ENCODE peak calls at places on chromosomes 1 and 21, in ten cellular contexts. One of them, this sample, is unnamed.

GRCh38 chr21:37505963-37506362 is 139.4 kb downstream of the DYRK1A start:
- DNase-seq in epithelial cell of esophagus: no peak
- DNase-seq in AG09319: no peak
- DNase-seq in brain microvascular endothelial cell: no peak
- DNase-seq in A673: no peak
- DNase-seq in tibial artery: no peak
- DNase-seq in stomach: no peak
- DNase-seq in tibial nerve: no peak
- DNase-seq in OCI-LY7: no peak
- DNase-seq in cardiac muscle cell: no peak
- DNase-seq in this sample: no peak

GRCh38 chr1:15749399-15750291 is 7.3 kb downstream of the TMEM82 start:
- DNase-seq in epithelial cell of esophagus: peak
- DNase-seq in AG09319: no peak
- DNase-seq in brain microvascular endothelial cell: no peak
- DNase-seq in A673: no peak
- DNase-seq in tibial artery: peak
- DNase-seq in stomach: no peak
- DNase-seq in tibial nerve: no peak
- DNase-seq in OCI-LY7: no peak
- DNase-seq in cardiac muscle cell: no peak
- DNase-seq in this sample: no peak

GRCh38 chr1:71667224-71667623 is 586.4 kb upstream of the ZRANB2 start:
- DNase-seq in epithelial cell of esophagus: peak
- DNase-seq in AG09319: peak
- DNase-seq in brain microvascular endothelial cell: no peak
- DNase-seq in A673: peak
- DNase-seq in tibial artery: no peak
- DNase-seq in stomach: no peak
- DNase-seq in tibial nerve: no peak
- DNase-seq in OCI-LY7: no peak
- DNase-seq in cardiac muscle cell: no peak
- DNase-seq in this sample: no peak

GRCh38 chr1:212328248-212328647 is 43.0 kb downstream of the PPP2R5A start:
- DNase-seq in epithelial cell of esophagus: no peak
- DNase-seq in AG09319: no peak
- DNase-seq in brain microvascular endothelial cell: no peak
- DNase-seq in A673: no peak
- DNase-seq in tibial artery: no peak
- DNase-seq in stomach: no peak
- DNase-seq in tibial nerve: no peak
- DNase-seq in OCI-LY7: no peak
- DNase-seq in cardiac muscle cell: no peak
- DNase-seq in this sample: no peak

GRCh38 chr1:183634429-183635065 is 1.0 kb downstream of the ARPC5 start:
- DNase-seq in epithelial cell of esophagus: no peak
- DNase-seq in AG09319: no peak
- DNase-seq in brain microvascular endothelial cell: no peak
- DNase-seq in A673: no peak
- DNase-seq in tibial artery: no peak
- DNase-seq in stomach: no peak
- DNase-seq in tibial nerve: no peak
- DNase-seq in OCI-LY7: peak
- DNase-seq in cardiac muscle cell: no peak
- DNase-seq in this sample: no peak

GRCh38 chr1:228376651-228377631 is 29.7 kb downstream of the TRIM11 start:
- DNase-seq in epithelial cell of esophagus: no peak
- DNase-seq in AG09319: no peak
- DNase-seq in brain microvascular endothelial cell: no peak
- DNase-seq in A673: no peak
- DNase-seq in tibial artery: peak
- DNase-seq in stomach: no peak
- DNase-seq in tibial nerve: no peak
- DNase-seq in OCI-LY7: no peak
- DNase-seq in cardiac muscle cell: no peak
- DNase-seq in this sample: peak

GRCh38 chr21:40049031-40049958 is 182.1 kb downstream of the PCP4 start:
- DNase-seq in epithelial cell of esophagus: peak
- DNase-seq in AG09319: no peak
- DNase-seq in brain microvascular endothelial cell: no peak
- DNase-seq in A673: no peak
- DNase-seq in tibial artery: peak
- DNase-seq in stomach: no peak
- DNase-seq in tibial nerve: no peak
- DNase-seq in OCI-LY7: no peak
- DNase-seq in cardiac muscle cell: peak
- DNase-seq in this sample: no peak

GRCh38 chr1:165633624-165634023 is 2.6 kb downstream of the MGST3 start:
- DNase-seq in epithelial cell of esophagus: peak
- DNase-seq in AG09319: no peak
- DNase-seq in brain microvascular endothelial cell: no peak
- DNase-seq in A673: peak
- DNase-seq in tibial artery: no peak
- DNase-seq in stomach: no peak
- DNase-seq in tibial nerve: no peak
- DNase-seq in OCI-LY7: peak
- DNase-seq in cardiac muscle cell: no peak
- DNase-seq in this sample: no peak

GRCh38 chr1:938711-939504 is 15.2 kb downstream of the SAMD11 start:
- DNase-seq in epithelial cell of esophagus: no peak
- DNase-seq in AG09319: no peak
- DNase-seq in brain microvascular endothelial cell: no peak
- DNase-seq in A673: no peak
- DNase-seq in tibial artery: no peak
- DNase-seq in stomach: no peak
- DNase-seq in tibial nerve: no peak
- DNase-seq in OCI-LY7: no peak
- DNase-seq in cardiac muscle cell: no peak
- DNase-seq in this sample: no peak

GRCh38 chr1:103461171-103462105 is 64.1 kb upstream of the RNPC3 start:
- DNase-seq in epithelial cell of esophagus: peak
- DNase-seq in AG09319: no peak
- DNase-seq in brain microvascular endothelial cell: no peak
- DNase-seq in A673: peak
- DNase-seq in tibial artery: no peak
- DNase-seq in stomach: no peak
- DNase-seq in tibial nerve: no peak
- DNase-seq in OCI-LY7: peak
- DNase-seq in cardiac muscle cell: peak
- DNase-seq in this sample: no peak

GRCh38 chr21:15282666-15283065 is 217.9 kb upstream of the NRIP1 start:
- DNase-seq in epithelial cell of esophagus: no peak
- DNase-seq in AG09319: no peak
- DNase-seq in brain microvascular endothelial cell: no peak
- DNase-seq in A673: no peak
- DNase-seq in tibial artery: no peak
- DNase-seq in stomach: no peak
- DNase-seq in tibial nerve: no peak
- DNase-seq in OCI-LY7: no peak
- DNase-seq in cardiac muscle cell: no peak
- DNase-seq in this sample: no peak

GRCh38 chr1:160522622-160523345 is at the start of gene SLAMF6:
- DNase-seq in epithelial cell of esophagus: no peak
- DNase-seq in AG09319: no peak
- DNase-seq in brain microvascular endothelial cell: no peak
- DNase-seq in A673: no peak
- DNase-seq in tibial artery: no peak
- DNase-seq in stomach: no peak
- DNase-seq in tibial nerve: no peak
- DNase-seq in OCI-LY7: peak
- DNase-seq in cardiac muscle cell: no peak
- DNase-seq in this sample: no peak

GRCh38 chr1:65027699-65028358 is 61.5 kb upstream of the JAK1 start:
- DNase-seq in epithelial cell of esophagus: peak
- DNase-seq in AG09319: no peak
- DNase-seq in brain microvascular endothelial cell: no peak
- DNase-seq in A673: no peak
- DNase-seq in tibial artery: no peak
- DNase-seq in stomach: peak
- DNase-seq in tibial nerve: no peak
- DNase-seq in OCI-LY7: no peak
- DNase-seq in cardiac muscle cell: no peak
- DNase-seq in this sample: no peak

GRCh38 chr1:204075116-204075636 is 2.3 kb downstream of the SOX13 start:
- DNase-seq in epithelial cell of esophagus: peak
- DNase-seq in AG09319: no peak
- DNase-seq in brain microvascular endothelial cell: no peak
- DNase-seq in A673: no peak
- DNase-seq in tibial artery: peak
- DNase-seq in stomach: peak
- DNase-seq in tibial nerve: no peak
- DNase-seq in OCI-LY7: no peak
- DNase-seq in cardiac muscle cell: peak
- DNase-seq in this sample: no peak

GRCh38 chr1:36137776-36138175 is 11.5 kb downstream of the TRAPPC3 start:
- DNase-seq in epithelial cell of esophagus: no peak
- DNase-seq in AG09319: no peak
- DNase-seq in brain microvascular endothelial cell: no peak
- DNase-seq in A673: no peak
- DNase-seq in tibial artery: no peak
- DNase-seq in stomach: no peak
- DNase-seq in tibial nerve: no peak
- DNase-seq in OCI-LY7: no peak
- DNase-seq in cardiac muscle cell: no peak
- DNase-seq in this sample: no peak

DNA sequence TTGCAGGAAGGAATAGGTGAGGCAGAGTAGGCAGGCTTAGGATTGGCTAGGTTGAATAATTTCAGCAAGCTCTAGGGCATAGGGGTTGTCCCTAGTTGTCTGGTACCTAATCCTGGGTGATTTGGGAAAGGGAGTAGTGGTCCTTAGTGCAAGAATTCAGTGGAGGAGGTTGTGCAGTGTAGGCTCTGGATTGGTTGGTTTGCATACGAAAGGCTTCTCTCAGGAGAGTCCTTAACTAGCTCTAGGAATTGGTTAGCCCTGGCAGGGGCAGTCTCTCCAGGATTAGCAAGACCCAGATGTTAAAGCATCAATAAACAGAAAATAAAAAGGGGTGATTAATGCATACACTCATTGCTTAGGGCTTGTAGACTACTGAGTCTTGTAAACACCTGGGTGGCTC is 9.6 kb upstream of the CD101 start:
- DNase-seq in epithelial cell of esophagus: peak
- DNase-seq in AG09319: no peak
- DNase-seq in brain microvascular endothelial cell: no peak
- DNase-seq in A673: no peak
- DNase-seq in tibial artery: no peak
- DNase-seq in stomach: no peak
- DNase-seq in tibial nerve: no peak
- DNase-seq in OCI-LY7: no peak
- DNase-seq in cardiac muscle cell: no peak
- DNase-seq in this sample: no peak
- TF ChIP-seq CTCF in epithelial cell of esophagus: no peak
- TF ChIP-seq CTCF in AG09319: no peak
- TF ChIP-seq CTCF in brain microvascular endothelial cell: no peak
- TF ChIP-seq CTCF in A673: no peak
- TF ChIP-seq CTCF in tibial artery: no peak
- TF ChIP-seq CTCF in stomach: no peak
- TF ChIP-seq CTCF in tibial nerve: no peak
- TF ChIP-seq CTCF in OCI-LY7: no peak
- TF ChIP-seq CTCF in cardiac muscle cell: no peak
- TF ChIP-seq CTCF in this sample: no peak

GRCh38 chr1:167924553-167925223 is 10.8 kb upstream of the ADCY10 start:
- DNase-seq in epithelial cell of esophagus: no peak
- DNase-seq in AG09319: no peak
- DNase-seq in brain microvascular endothelial cell: no peak
- DNase-seq in A673: no peak
- DNase-seq in tibial artery: no peak
- DNase-seq in stomach: no peak
- DNase-seq in tibial nerve: no peak
- DNase-seq in OCI-LY7: no peak
- DNase-seq in cardiac muscle cell: no peak
- DNase-seq in this sample: no peak

GRCh38 chr1:167926486-167926997 is 9.9 kb upstream of the DCAF6 start:
- DNase-seq in epithelial cell of esophagus: no peak
- DNase-seq in AG09319: no peak
- DNase-seq in brain microvascular endothelial cell: no peak
- DNase-seq in A673: no peak
- DNase-seq in tibial artery: no peak
- DNase-seq in stomach: peak
- DNase-seq in tibial nerve: no peak
- DNase-seq in OCI-LY7: no peak
- DNase-seq in cardiac muscle cell: no peak
- DNase-seq in this sample: no peak

GRCh38 chr1:167927075-167927754 is 9.3 kb upstream of the DCAF6 start:
- DNase-seq in epithelial cell of esophagus: no peak
- DNase-seq in AG09319: no peak
- DNase-seq in brain microvascular endothelial cell: no peak
- DNase-seq in A673: no peak
- DNase-seq in tibial artery: no peak
- DNase-seq in stomach: no peak
- DNase-seq in tibial nerve: no peak
- DNase-seq in OCI-LY7: no peak
- DNase-seq in cardiac muscle cell: no peak
- DNase-seq in this sample: no peak

GRCh38 chr1:167924102-167924501 is 10.2 kb upstream of the ADCY10 start:
- DNase-seq in epithelial cell of esophagus: no peak
- DNase-seq in AG09319: no peak
- DNase-seq in brain microvascular endothelial cell: no peak
- DNase-seq in A673: no peak
- DNase-seq in tibial artery: no peak
- DNase-seq in stomach: no peak
- DNase-seq in tibial nerve: no peak
- DNase-seq in OCI-LY7: no peak
- DNase-seq in cardiac muscle cell: no peak
- DNase-seq in this sample: no peak

GRCh38 chr1:167928457-167928852 is 8.0 kb upstream of the DCAF6 start:
- DNase-seq in epithelial cell of esophagus: no peak
- DNase-seq in AG09319: no peak
- DNase-seq in brain microvascular endothelial cell: no peak
- DNase-seq in A673: no peak
- DNase-seq in tibial artery: no peak
- DNase-seq in stomach: no peak
- DNase-seq in tibial nerve: no peak
- DNase-seq in OCI-LY7: no peak
- DNase-seq in cardiac muscle cell: no peak
- DNase-seq in this sample: no peak
- TF ChIP-seq CTCF in epithelial cell of esophagus: no peak
- TF ChIP-seq CTCF in AG09319: no peak
- TF ChIP-seq CTCF in brain microvascular endothelial cell: no peak
- TF ChIP-seq CTCF in A673: no peak
- TF ChIP-seq CTCF in tibial artery: no peak
- TF ChIP-seq CTCF in stomach: no peak
- TF ChIP-seq CTCF in tibial nerve: no peak
- TF ChIP-seq CTCF in OCI-LY7: no peak
- TF ChIP-seq CTCF in cardiac muscle cell: no peak
- TF ChIP-seq CTCF in this sample: no peak

GRCh38 chr1:193754732-193755427 is 568.5 kb upstream of the B3GALT2 start:
- DNase-seq in epithelial cell of esophagus: peak
- DNase-seq in AG09319: no peak
- DNase-seq in brain microvascular endothelial cell: no peak
- DNase-seq in A673: peak
- DNase-seq in tibial artery: no peak
- DNase-seq in stomach: no peak
- DNase-seq in tibial nerve: no peak
- DNase-seq in OCI-LY7: peak
- DNase-seq in cardiac muscle cell: no peak
- DNase-seq in this sample: no peak
- TF ChIP-seq CTCF in epithelial cell of esophagus: peak
- TF ChIP-seq CTCF in AG09319: no peak
- TF ChIP-seq CTCF in brain microvascular endothelial cell: peak
- TF ChIP-seq CTCF in A673: peak
- TF ChIP-seq CTCF in tibial artery: no peak
- TF ChIP-seq CTCF in stomach: no peak
- TF ChIP-seq CTCF in tibial nerve: no peak
- TF ChIP-seq CTCF in OCI-LY7: peak
- TF ChIP-seq CTCF in cardiac muscle cell: peak
- TF ChIP-seq CTCF in this sample: no peak

GRCh38 chr1:23751050-23751814 is 8.0 kb downstream of the ELOA start:
- DNase-seq in epithelial cell of esophagus: peak
- DNase-seq in AG09319: no peak
- DNase-seq in brain microvascular endothelial cell: peak
- DNase-seq in A673: peak
- DNase-seq in tibial artery: no peak
- DNase-seq in stomach: peak
- DNase-seq in tibial nerve: no peak
- DNase-seq in OCI-LY7: peak
- DNase-seq in cardiac muscle cell: peak
- DNase-seq in this sample: no peak
- TF ChIP-seq CTCF in epithelial cell of esophagus: peak
- TF ChIP-seq CTCF in AG09319: peak
- TF ChIP-seq CTCF in brain microvascular endothelial cell: peak
- TF ChIP-seq CTCF in A673: peak
- TF ChIP-seq CTCF in tibial artery: no peak
- TF ChIP-seq CTCF in stomach: peak
- TF ChIP-seq CTCF in tibial nerve: peak
- TF ChIP-seq CTCF in OCI-LY7: peak
- TF ChIP-seq CTCF in cardiac muscle cell: peak
- TF ChIP-seq CTCF in this sample: peak

This sample was measured in mesothelial cell of epicardium.